ENCODE peak calls at places on chromosomes 13 and 19, in ten cellular contexts. One of them, this sample, is unnamed.

GRCh38 chr13:112592181-112592580 is 4.2 kb upstream of the TUBGCP3 start:
- DNase-seq in ovary: no peak
- DNase-seq in transverse colon: peak; percentile 52
- DNase-seq in stomach: no peak
- DNase-seq in HepG2: no peak
- DNase-seq in upper lobe of left lung: no peak
- DNase-seq in suprapubic skin: no peak
- DNase-seq in A549: no peak
- DNase-seq in tibial nerve: no peak
- DNase-seq in H1: no peak
- DNase-seq in this sample: no peak

GRCh38 chr13:26342898-26343297 is 89.0 kb downstream of the CDK8 start:
- DNase-seq in A549: no peak
- DNase-seq in HepG2: no peak
- DNase-seq in transverse colon: no peak
- DNase-seq in upper lobe of left lung: no peak
- DNase-seq in ovary: no peak
- DNase-seq in stomach: no peak
- DNase-seq in H1: no peak
- DNase-seq in suprapubic skin: no peak
- DNase-seq in tibial nerve: no peak
- DNase-seq in this sample: no peak

GRCh38 chr13:63408227-63409202 is 1992.9 kb upstream of the PCDH20 start:
- DNase-seq in HepG2: no peak
- DNase-seq in stomach: no peak
- DNase-seq in H1: no peak
- DNase-seq in upper lobe of left lung: no peak
- DNase-seq in transverse colon: no peak
- DNase-seq in ovary: no peak
- DNase-seq in tibial nerve: no peak
- DNase-seq in suprapubic skin: no peak
- DNase-seq in A549: no peak
- DNase-seq in this sample: no peak

GRCh38 chr19:1616396-1616795 is 11.1 kb upstream of the UQCR11 start:
- DNase-seq in stomach: no peak
- DNase-seq in transverse colon: no peak
- DNase-seq in tibial nerve: no peak
- DNase-seq in H1: no peak
- DNase-seq in ovary: no peak
- DNase-seq in HepG2: no peak
- DNase-seq in suprapubic skin: no peak
- DNase-seq in A549: no peak
- DNase-seq in upper lobe of left lung: no peak
- DNase-seq in this sample: no peak

GRCh38 chr19:5000120-5000611 is 31.3 kb downstream of the KDM4B start:
- DNase-seq in suprapubic skin: no peak
- DNase-seq in transverse colon: no peak
- DNase-seq in HepG2: no peak
- DNase-seq in H1: no peak
- DNase-seq in tibial nerve: no peak
- DNase-seq in A549: no peak
- DNase-seq in stomach: no peak
- DNase-seq in ovary: no peak
- DNase-seq in upper lobe of left lung: no peak
- DNase-seq in this sample: no peak

GRCh38 chr13:102651892-102652291 is 43.0 kb downstream of the METTL21C start:
- DNase-seq in upper lobe of left lung: no peak
- DNase-seq in tibial nerve: no peak
- DNase-seq in HepG2: no peak
- DNase-seq in ovary: no peak
- DNase-seq in H1: no peak
- DNase-seq in suprapubic skin: no peak
- DNase-seq in A549: no peak
- DNase-seq in transverse colon: no peak
- DNase-seq in stomach: no peak
- DNase-seq in this sample: no peak

GRCh38 chr13:89066868-89067466 is 1395.8 kb downstream of the SLITRK5 start:
- DNase-seq in tibial nerve: no peak
- DNase-seq in H1: no peak
- DNase-seq in upper lobe of left lung: no peak
- DNase-seq in transverse colon: peak; percentile 12
- DNase-seq in suprapubic skin: no peak
- DNase-seq in HepG2: peak; percentile 44
- DNase-seq in stomach: no peak
- DNase-seq in A549: peak; percentile 39
- DNase-seq in ovary: no peak
- DNase-seq in this sample: no peak

GRCh38 chr19:19215792-19216191 is 4.0 kb downstream of the NCAN start:
- DNase-seq in H1: no peak
- DNase-seq in upper lobe of left lung: no peak
- DNase-seq in tibial nerve: no peak
- DNase-seq in stomach: no peak
- DNase-seq in suprapubic skin: no peak
- DNase-seq in ovary: no peak
- DNase-seq in HepG2: no peak
- DNase-seq in transverse colon: no peak
- DNase-seq in A549: no peak
- DNase-seq in this sample: no peak

GRCh38 chr13:66312312-66313087 is 917.6 kb downstream of the PCDH9 start:
- DNase-seq in stomach: peak; percentile 60
- DNase-seq in upper lobe of left lung: no peak
- DNase-seq in suprapubic skin: no peak
- DNase-seq in H1: no peak
- DNase-seq in transverse colon: peak; percentile 44
- DNase-seq in ovary: no peak
- DNase-seq in HepG2: peak; percentile 6
- DNase-seq in A549: peak; percentile 91
- DNase-seq in tibial nerve: no peak
- DNase-seq in this sample: no peak

GRCh38 chr13:31767175-31767900 is 28.0 kb downstream of the RXFP2 start:
- DNase-seq in HepG2: no peak
- DNase-seq in stomach: no peak
- DNase-seq in A549: no peak
- DNase-seq in transverse colon: no peak
- DNase-seq in tibial nerve: no peak
- DNase-seq in H1: no peak
- DNase-seq in upper lobe of left lung: no peak
- DNase-seq in suprapubic skin: no peak
- DNase-seq in ovary: no peak
- DNase-seq in this sample: no peak

GRCh38 chr19:46631481-46631880 is 4.5 kb downstream of the GNG8 start:
- DNase-seq in A549: no peak
- DNase-seq in stomach: no peak
- DNase-seq in upper lobe of left lung: no peak
- DNase-seq in suprapubic skin: no peak
- DNase-seq in ovary: no peak
- DNase-seq in tibial nerve: peak; percentile 64
- DNase-seq in HepG2: no peak
- DNase-seq in H1: no peak
- DNase-seq in transverse colon: no peak
- DNase-seq in this sample: peak; percentile 88

GRCh38 chr13:27124571-27124970 is 47.0 kb downstream of the USP12 start:
- DNase-seq in tibial nerve: no peak
- DNase-seq in suprapubic skin: no peak
- DNase-seq in transverse colon: no peak
- DNase-seq in ovary: no peak
- DNase-seq in stomach: no peak
- DNase-seq in upper lobe of left lung: no peak
- DNase-seq in HepG2: no peak
- DNase-seq in H1: no peak
- DNase-seq in A549: no peak
- DNase-seq in this sample: no peak

GRCh38 chr19:15184776-15185175 is 16.0 kb downstream of the NOTCH3 start:
- DNase-seq in ovary: no peak
- DNase-seq in transverse colon: no peak
- DNase-seq in A549: no peak
- DNase-seq in stomach: no peak
- DNase-seq in tibial nerve: no peak
- DNase-seq in upper lobe of left lung: no peak
- DNase-seq in H1: no peak
- DNase-seq in suprapubic skin: no peak
- DNase-seq in HepG2: no peak
- DNase-seq in this sample: no peak

GRCh38 chr13:41383400-41383799 is 72.3 kb downstream of the NAA16 start:
- DNase-seq in tibial nerve: no peak
- DNase-seq in suprapubic skin: no peak
- DNase-seq in HepG2: no peak
- DNase-seq in transverse colon: no peak
- DNase-seq in H1: no peak
- DNase-seq in A549: no peak
- DNase-seq in stomach: no peak
- DNase-seq in upper lobe of left lung: no peak
- DNase-seq in ovary: no peak
- DNase-seq in this sample: no peak
- TF ChIP-seq EP300 in tibial nerve: no peak
- TF ChIP-seq EP300 in suprapubic skin: no peak
- TF ChIP-seq EP300 in HepG2: no peak
- TF ChIP-seq EP300 in transverse colon: no peak
- TF ChIP-seq EP300 in H1: no peak
- TF ChIP-seq EP300 in A549: no peak
- TF ChIP-seq EP300 in stomach: no peak
- TF ChIP-seq EP300 in upper lobe of left lung: no peak
- TF ChIP-seq EP300 in ovary: no peak
- TF ChIP-seq EP300 in this sample: no peak

GRCh38 chr19:38375748-38376147 is 1.4 kb downstream of the PSMD8 start:
- DNase-seq in upper lobe of left lung: no peak
- DNase-seq in tibial nerve: no peak
- DNase-seq in stomach: no peak
- DNase-seq in suprapubic skin: no peak
- DNase-seq in transverse colon: no peak
- DNase-seq in HepG2: no peak
- DNase-seq in H1: no peak
- DNase-seq in ovary: no peak
- DNase-seq in A549: no peak
- DNase-seq in this sample: no peak
- TF ChIP-seq POLR2A in upper lobe of left lung: no peak
- TF ChIP-seq POLR2A in tibial nerve: no peak
- TF ChIP-seq POLR2A in stomach: no peak
- TF ChIP-seq POLR2A in suprapubic skin: no peak
- TF ChIP-seq POLR2A in transverse colon: no peak
- TF ChIP-seq POLR2A in HepG2: no peak
- TF ChIP-seq POLR2A in H1: no peak
- TF ChIP-seq POLR2A in ovary: no peak
- TF ChIP-seq POLR2A in A549: no peak
- TF ChIP-seq POLR2A in this sample: no peak

GRCh38 chr19:14078406-14078805 is 5.8 kb downstream of the MISP3 start:
- DNase-seq in stomach: no peak
- DNase-seq in tibial nerve: no peak
- DNase-seq in HepG2: no peak
- DNase-seq in H1: no peak
- DNase-seq in transverse colon: no peak
- DNase-seq in suprapubic skin: no peak
- DNase-seq in A549: no peak
- DNase-seq in upper lobe of left lung: no peak
- DNase-seq in ovary: no peak
- DNase-seq in this sample: no peak

GRCh38 chr19:14080887-14081796 is 4.4 kb downstream of the C19orf67 start:
- DNase-seq in stomach: peak; percentile 99
- DNase-seq in transverse colon: peak; percentile 99
- DNase-seq in suprapubic skin: peak; percentile 99
- DNase-seq in H1: peak; percentile 100
- DNase-seq in tibial nerve: peak; percentile 96
- DNase-seq in A549: peak; percentile 98
- DNase-seq in upper lobe of left lung: peak; percentile 97
- DNase-seq in HepG2: peak; percentile 99
- DNase-seq in ovary: peak; percentile 99
- DNase-seq in this sample: peak; percentile 100

GRCh38 chr19:14082675-14082960 is 3.0 kb downstream of the C19orf67 start:
- DNase-seq in A549: no peak
- DNase-seq in H1: no peak
- DNase-seq in upper lobe of left lung: no peak
- DNase-seq in ovary: no peak
- DNase-seq in suprapubic skin: no peak
- DNase-seq in stomach: no peak
- DNase-seq in tibial nerve: no peak
- DNase-seq in transverse colon: no peak
- DNase-seq in HepG2: no peak
- DNase-seq in this sample: no peak

GRCh38 chr19:14085309-14085995 is at the start of gene C19orf67:
- DNase-seq in H1: peak; percentile 66
- DNase-seq in A549: no peak
- DNase-seq in suprapubic skin: no peak
- DNase-seq in transverse colon: no peak
- DNase-seq in HepG2: no peak
- DNase-seq in ovary: no peak
- DNase-seq in stomach: no peak
- DNase-seq in tibial nerve: no peak
- DNase-seq in upper lobe of left lung: no peak
- DNase-seq in this sample: no peak

DNA sequence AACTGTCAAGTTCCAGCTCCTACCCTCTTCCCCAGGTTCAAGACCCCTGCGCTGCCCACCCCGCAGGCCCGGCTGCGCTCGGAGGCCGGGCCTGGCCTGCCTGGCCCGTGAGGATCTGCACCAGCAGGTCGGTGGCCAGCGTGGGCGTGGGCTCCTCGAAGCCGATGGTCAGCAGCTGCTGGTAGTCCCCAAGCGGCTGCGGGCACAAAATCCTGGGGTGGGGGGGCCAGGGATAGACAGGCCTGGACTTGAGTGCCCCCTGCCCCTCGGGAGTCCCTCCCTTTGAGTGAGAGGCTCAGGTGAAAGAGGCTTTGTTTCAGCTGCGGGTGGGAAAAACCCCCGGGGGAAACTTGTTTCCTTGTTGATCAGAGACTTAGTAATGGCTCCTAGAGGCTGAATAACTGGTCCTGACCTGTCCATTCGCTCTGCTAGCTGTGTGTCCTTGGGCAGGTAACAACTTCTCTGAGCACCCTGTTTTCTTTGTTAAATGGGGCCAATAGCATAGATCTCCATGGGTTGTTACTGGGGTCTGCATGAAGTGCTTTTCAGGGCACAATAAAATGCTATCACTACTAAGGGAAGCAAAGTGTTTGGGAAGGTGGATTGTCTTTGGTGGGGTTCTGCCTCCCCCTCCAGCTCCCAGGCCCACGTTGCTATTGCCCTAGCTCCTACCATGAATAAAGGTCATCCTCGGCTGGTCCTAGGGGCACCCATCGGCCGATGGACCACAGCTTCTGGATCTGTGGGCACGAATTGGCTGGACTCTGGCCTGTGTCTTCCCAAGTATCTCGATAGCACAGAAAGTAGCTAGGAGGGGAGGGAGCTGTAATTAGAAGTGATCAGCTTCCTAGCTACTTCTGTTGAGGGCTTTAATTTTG is 3.5 kb downstream of the C19orf67 start:
- DNase-seq in A549: no peak
- DNase-seq in transverse colon: peak; percentile 48
- DNase-seq in ovary: no peak
- DNase-seq in HepG2: no peak
- DNase-seq in upper lobe of left lung: no peak
- DNase-seq in H1: no peak
- DNase-seq in stomach: peak; percentile 45
- DNase-seq in suprapubic skin: no peak
- DNase-seq in tibial nerve: no peak
- DNase-seq in this sample: peak; percentile 80
- TF ChIP-seq EP300 in A549: no peak
- TF ChIP-seq EP300 in transverse colon: no peak
- TF ChIP-seq EP300 in ovary: no peak
- TF ChIP-seq EP300 in HepG2: no peak
- TF ChIP-seq EP300 in upper lobe of left lung: no peak
- TF ChIP-seq EP300 in H1: no peak
- TF ChIP-seq EP300 in stomach: no peak
- TF ChIP-seq EP300 in suprapubic skin: no peak
- TF ChIP-seq EP300 in tibial nerve: no peak
- TF ChIP-seq EP300 in this sample: no peak

GRCh38 chr19:50511069-50511822 is at the start of gene JOSD2:
- DNase-seq in A549: peak; percentile 100
- DNase-seq in ovary: peak; percentile 98
- DNase-seq in suprapubic skin: peak; percentile 99
- DNase-seq in stomach: peak; percentile 98
- DNase-seq in HepG2: peak; percentile 85
- DNase-seq in H1: peak; percentile 94
- DNase-seq in upper lobe of left lung: peak; percentile 99
- DNase-seq in tibial nerve: peak; percentile 98
- DNase-seq in transverse colon: peak; percentile 98
- DNase-seq in this sample: peak; percentile 99
- TF ChIP-seq POLR2A in A549: peak; percentile 65
- TF ChIP-seq POLR2A in ovary: peak; percentile 51
- TF ChIP-seq POLR2A in suprapubic skin: no peak
- TF ChIP-seq POLR2A in stomach: no peak
- TF ChIP-seq POLR2A in HepG2: peak; percentile 48
- TF ChIP-seq POLR2A in H1: no peak
- TF ChIP-seq POLR2A in upper lobe of left lung: no peak
- TF ChIP-seq POLR2A in tibial nerve: peak; percentile 12
- TF ChIP-seq POLR2A in transverse colon: peak; percentile 67
- TF ChIP-seq POLR2A in this sample: peak; percentile 62

This sample was measured in sigmoid colon.